ENCODE peak calls at places on chromosomes 5 and 9, in nine cellular contexts. One of them, this sample, is unnamed.

GRCh38 chr5:68154119-68154857 is 61.3 kb upstream of the PIK3R1 start:
- DNase-seq in posterior cingulate gyrus: no peak
- DNase-seq in activated CD8-positive, alpha-beta memory T cell treated with anti-CD3 and anti-CD28 coated beads for 4 hours: no peak
- DNase-seq in ELF-1: no peak
- DNase-seq in activated naive CD4-positive, alpha-beta T cell treated with Interleukin-2 at 50 U/mL for 16 hours: no peak
- DNase-seq in A172: no peak
- DNase-seq in COLO829: no peak
- DNase-seq in T-helper 2 cell: no peak
- DNase-seq in activated CD4-positive, CD25-positive, alpha-beta regulatory T cell: no peak
- DNase-seq in this sample: no peak

GRCh38 chr5:175853573-175854230 is 17.7 kb upstream of the CPLX2 start:
- DNase-seq in posterior cingulate gyrus: no peak
- DNase-seq in activated CD8-positive, alpha-beta memory T cell treated with anti-CD3 and anti-CD28 coated beads for 4 hours: no peak
- DNase-seq in ELF-1: no peak
- DNase-seq in activated naive CD4-positive, alpha-beta T cell treated with Interleukin-2 at 50 U/mL for 16 hours: no peak
- DNase-seq in A172: no peak
- DNase-seq in COLO829: no peak
- DNase-seq in T-helper 2 cell: no peak
- DNase-seq in activated CD4-positive, CD25-positive, alpha-beta regulatory T cell: no peak
- DNase-seq in this sample: no peak

GRCh38 chr9:129539446-129539845 is 81.5 kb downstream of the C9orf50 start:
- DNase-seq in posterior cingulate gyrus: no peak
- DNase-seq in activated CD8-positive, alpha-beta memory T cell treated with anti-CD3 and anti-CD28 coated beads for 4 hours: no peak
- DNase-seq in ELF-1: no peak
- DNase-seq in activated naive CD4-positive, alpha-beta T cell treated with Interleukin-2 at 50 U/mL for 16 hours: no peak
- DNase-seq in A172: no peak
- DNase-seq in COLO829: no peak
- DNase-seq in T-helper 2 cell: no peak
- DNase-seq in activated CD4-positive, CD25-positive, alpha-beta regulatory T cell: no peak
- DNase-seq in this sample: no peak

GRCh38 chr5:30103056-30104020 is 1090.1 kb upstream of the CDH6 start:
- DNase-seq in posterior cingulate gyrus: no peak
- DNase-seq in activated CD8-positive, alpha-beta memory T cell treated with anti-CD3 and anti-CD28 coated beads for 4 hours: no peak
- DNase-seq in ELF-1: no peak
- DNase-seq in activated naive CD4-positive, alpha-beta T cell treated with Interleukin-2 at 50 U/mL for 16 hours: no peak
- DNase-seq in A172: peak
- DNase-seq in COLO829: no peak
- DNase-seq in T-helper 2 cell: no peak
- DNase-seq in activated CD4-positive, CD25-positive, alpha-beta regulatory T cell: no peak
- DNase-seq in this sample: no peak

GRCh38 chr5:113378486-113378885 is 56.3 kb downstream of the TSSK1B start:
- DNase-seq in posterior cingulate gyrus: no peak
- DNase-seq in activated CD8-positive, alpha-beta memory T cell treated with anti-CD3 and anti-CD28 coated beads for 4 hours: no peak
- DNase-seq in ELF-1: no peak
- DNase-seq in activated naive CD4-positive, alpha-beta T cell treated with Interleukin-2 at 50 U/mL for 16 hours: no peak
- DNase-seq in A172: no peak
- DNase-seq in COLO829: no peak
- DNase-seq in T-helper 2 cell: no peak
- DNase-seq in activated CD4-positive, CD25-positive, alpha-beta regulatory T cell: no peak
- DNase-seq in this sample: no peak

GRCh38 chr9:137156567-137157375 is 13.1 kb downstream of the LRRC26 start:
- DNase-seq in posterior cingulate gyrus: no peak
- DNase-seq in activated CD8-positive, alpha-beta memory T cell treated with anti-CD3 and anti-CD28 coated beads for 4 hours: peak
- DNase-seq in ELF-1: no peak
- DNase-seq in activated naive CD4-positive, alpha-beta T cell treated with Interleukin-2 at 50 U/mL for 16 hours: peak
- DNase-seq in A172: peak
- DNase-seq in COLO829: peak
- DNase-seq in T-helper 2 cell: peak
- DNase-seq in activated CD4-positive, CD25-positive, alpha-beta regulatory T cell: peak
- DNase-seq in this sample: peak

GRCh38 chr5:140043508-140043872 is 391 bp upstream of the NRG2 start:
- DNase-seq in posterior cingulate gyrus: peak
- DNase-seq in activated CD8-positive, alpha-beta memory T cell treated with anti-CD3 and anti-CD28 coated beads for 4 hours: no peak
- DNase-seq in ELF-1: peak
- DNase-seq in activated naive CD4-positive, alpha-beta T cell treated with Interleukin-2 at 50 U/mL for 16 hours: no peak
- DNase-seq in A172: no peak
- DNase-seq in COLO829: no peak
- DNase-seq in T-helper 2 cell: no peak
- DNase-seq in activated CD4-positive, CD25-positive, alpha-beta regulatory T cell: no peak
- DNase-seq in this sample: no peak

GRCh38 chr9:90326219-90326618 is 316.4 kb downstream of the DIRAS2 start:
- DNase-seq in posterior cingulate gyrus: no peak
- DNase-seq in activated CD8-positive, alpha-beta memory T cell treated with anti-CD3 and anti-CD28 coated beads for 4 hours: no peak
- DNase-seq in ELF-1: no peak
- DNase-seq in activated naive CD4-positive, alpha-beta T cell treated with Interleukin-2 at 50 U/mL for 16 hours: no peak
- DNase-seq in A172: peak
- DNase-seq in COLO829: no peak
- DNase-seq in T-helper 2 cell: no peak
- DNase-seq in activated CD4-positive, CD25-positive, alpha-beta regulatory T cell: no peak
- DNase-seq in this sample: no peak

GRCh38 chr5:107526263-107526937 is 144.3 kb downstream of the EFNA5 start:
- DNase-seq in posterior cingulate gyrus: no peak
- DNase-seq in activated CD8-positive, alpha-beta memory T cell treated with anti-CD3 and anti-CD28 coated beads for 4 hours: no peak
- DNase-seq in ELF-1: no peak
- DNase-seq in activated naive CD4-positive, alpha-beta T cell treated with Interleukin-2 at 50 U/mL for 16 hours: no peak
- DNase-seq in A172: no peak
- DNase-seq in COLO829: no peak
- DNase-seq in T-helper 2 cell: no peak
- DNase-seq in activated CD4-positive, CD25-positive, alpha-beta regulatory T cell: no peak
- DNase-seq in this sample: no peak

GRCh38 chr5:173657745-173658422 is 41.4 kb upstream of the BOD1 start:
- DNase-seq in posterior cingulate gyrus: no peak
- DNase-seq in activated CD8-positive, alpha-beta memory T cell treated with anti-CD3 and anti-CD28 coated beads for 4 hours: no peak
- DNase-seq in ELF-1: no peak
- DNase-seq in activated naive CD4-positive, alpha-beta T cell treated with Interleukin-2 at 50 U/mL for 16 hours: no peak
- DNase-seq in A172: no peak
- DNase-seq in COLO829: no peak
- DNase-seq in T-helper 2 cell: no peak
- DNase-seq in activated CD4-positive, CD25-positive, alpha-beta regulatory T cell: no peak
- DNase-seq in this sample: no peak

GRCh38 chr5:175479125-175479881 is 943 bp downstream of the SFXN1 start:
- DNase-seq in posterior cingulate gyrus: no peak
- DNase-seq in activated CD8-positive, alpha-beta memory T cell treated with anti-CD3 and anti-CD28 coated beads for 4 hours: no peak
- DNase-seq in ELF-1: peak
- DNase-seq in activated naive CD4-positive, alpha-beta T cell treated with Interleukin-2 at 50 U/mL for 16 hours: no peak
- DNase-seq in A172: no peak
- DNase-seq in COLO829: no peak
- DNase-seq in T-helper 2 cell: no peak
- DNase-seq in activated CD4-positive, CD25-positive, alpha-beta regulatory T cell: no peak
- DNase-seq in this sample: no peak

This sample was measured in activated B cell treated with CpG ODN at 0.5 μM for 24 hours.